ENCODE peak calls at places on chromosomes 4 and X, in four cellular contexts. V is stomach, B is Karpas-422, A is uterus. G is an unnamed sample.

GRCh38 chrX:49001521-49002090 is 458 bp downstream of the GRIPAP1 start:
- DNase-seq in B (peak; percentile 76), A (peak; percentile 16), V (no peak), G (no peak)

GRCh38 chr4:47274931-47275330 is 188.6 kb downstream of the COMMD8 start:
- DNase-seq in V (no peak), A (no peak), B (no peak), G (no peak)

GRCh38 chr4:133062851-133063250 is 86.2 kb upstream of the PCDH10 start:
- DNase-seq in A (no peak), B (no peak), V (no peak), G (no peak)

GRCh38 chr4:123997736-123998449 is 601.3 kb downstream of the SPRY1 start:
- DNase-seq in V (no peak), B (no peak), A (no peak), G (no peak)

GRCh38 chrX:53236025-53236679 is 11.1 kb upstream of the KDM5C start:
- DNase-seq in A (no peak), B (no peak), V (no peak), G (no peak)

GRCh38 chr4:36363024-36363423 is 81.6 kb downstream of the DTHD1 start:
- DNase-seq in V (no peak), A (no peak), B (no peak), G (no peak)

GRCh38 chrX:31550169-31550568 is 478.3 kb upstream of the FTHL17 start:
- DNase-seq in A (no peak), V (no peak), B (no peak), G (no peak)

GRCh38 chr4:168812806-168813205 is 197.2 kb downstream of the CBR4 start:
- DNase-seq in B (no peak), A (no peak), V (no peak), G (no peak)

GRCh38 chr4:76342191-76342590 is 35.7 kb downstream of the STBD1 start:
- DNase-seq in A (no peak), B (no peak), V (no peak), G (no peak)

GRCh38 chr4:112147697-112148096 is 2.4 kb downstream of the FAM241A start:
- DNase-seq in B (no peak), V (no peak), A (no peak), G (no peak)

GRCh38 chrX:115378471-115378870 is 89.0 kb downstream of the LUZP4 start:
- DNase-seq in A (no peak), B (no peak), V (no peak), G (no peak)

GRCh38 chr4:54439831-54440243 is 210.7 kb downstream of the PDGFRA start:
- DNase-seq in V (no peak), B (peak; percentile 67), A (peak; percentile 15), G (peak; percentile 22)
- H3K27ac ChIP-seq in V (no peak overlapping the region), B (no peak overlapping the region), A (no peak overlapping the region), G (no peak overlapping the region)

GRCh38 chr4:143251348-143251747 is 66.6 kb downstream of the USP38 start:
- DNase-seq in A (no peak), V (no peak), B (no peak), G (no peak)
- H3K27ac ChIP-seq in A (no peak overlapping the region), V (no peak overlapping the region), B (no peak overlapping the region), G (no peak overlapping the region)

GRCh38 chr4:186255122-186255521 is 10.9 kb upstream of the F11 start:
- DNase-seq in V (no peak), A (no peak), B (no peak), G (no peak)

GRCh38 chr4:186249785-186250739 is 15.9 kb upstream of the F11 start:
- DNase-seq in A (no peak), V (no peak), B (no peak), G (no peak)

GRCh38 chr4:186244835-186245234 is 17.5 kb downstream of the KLKB1 start:
- DNase-seq in A (no peak), B (no peak), V (no peak), G (no peak)

GRCh38 chr4:186248643-186249042 is 17.3 kb upstream of the F11 start:
- DNase-seq in V (no peak), B (no peak), A (no peak), G (no peak)

GRCh38 chr4:186250740-186251124 is 15.3 kb upstream of the F11 start:
- DNase-seq in A (no peak), B (no peak), V (no peak), G (no peak)
- H3K27ac ChIP-seq in A (no peak overlapping the region), B (no peak overlapping the region), V (no peak overlapping the region), G (no peak overlapping the region)

DNA sequence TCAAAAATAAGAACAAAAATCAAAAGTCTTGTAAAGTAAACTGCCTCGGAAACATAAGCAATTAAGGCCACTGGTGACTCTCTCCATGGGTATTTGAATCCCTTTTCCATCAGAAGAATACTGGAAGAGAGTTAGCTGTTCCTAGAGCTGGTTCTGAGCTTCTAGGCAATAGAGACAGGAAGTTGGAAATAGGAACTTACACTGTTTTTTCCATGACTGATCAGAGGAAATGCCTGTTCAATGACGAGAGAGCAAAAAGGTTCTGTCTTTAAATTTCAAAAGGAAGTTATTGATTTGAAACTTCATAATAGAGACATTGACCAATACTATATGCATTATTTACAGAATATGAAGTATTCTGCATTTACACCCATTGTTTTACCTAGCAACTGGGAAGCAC is 503.5 kb upstream of the ARX start:
- DNase-seq in A (no peak), B (no peak), V (no peak), G (no peak)
- H3K27ac ChIP-seq in A (no peak overlapping the region), B (no peak overlapping the region), V (no peak overlapping the region), G (no peak overlapping the region)

GRCh38 chr4:118968006-118968405 is 79.4 kb downstream of the SYNPO2 start:
- DNase-seq in V (peak; percentile 57), A (peak; percentile 50), B (peak; percentile 72), G (peak; percentile 70)

GRCh38 chr4:118972167-118972566 is 83.5 kb downstream of the SYNPO2 start:
- DNase-seq in V (no peak), A (no peak), B (no peak), G (no peak)

GRCh38 chr4:118969359-118969758 is 80.7 kb downstream of the SYNPO2 start:
- DNase-seq in V (peak; percentile 36), A (peak; percentile 73), B (peak; percentile 64), G (peak; percentile 72)

GRCh38 chr4:118967393-118967792 is 78.7 kb downstream of the SYNPO2 start:
- DNase-seq in V (no peak), B (no peak), A (no peak), G (no peak)

DNA sequence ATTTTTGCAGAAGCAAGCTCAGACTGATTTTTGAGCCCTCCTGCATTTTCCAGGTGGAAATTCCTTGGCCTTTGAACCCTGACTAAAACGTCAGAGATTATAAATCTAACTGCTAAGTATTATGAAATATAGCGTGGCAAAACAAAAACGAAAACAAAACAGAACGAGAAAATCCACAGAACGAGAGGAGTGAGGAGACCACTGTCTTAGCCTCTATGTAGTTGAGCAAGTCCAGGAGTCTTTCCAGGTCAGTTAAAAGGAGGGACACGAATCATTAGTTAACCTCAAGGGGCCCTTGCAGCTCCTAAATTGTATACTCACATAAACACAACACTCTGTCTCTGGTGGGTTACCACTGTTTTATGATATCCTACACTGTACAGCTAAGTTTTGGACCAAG is 80.2 kb downstream of the SYNPO2 start:
- DNase-seq in B (no peak), A (no peak), V (no peak), G (no peak)
- H3K27ac ChIP-seq in B (no peak overlapping the region), A (peak overlapping the region; percentile 88), V (no peak overlapping the region), G (peak overlapping the region; percentile 95)

GRCh38 chr4:2254665-2255500 is 7.0 kb downstream of the MXD4 start:
- DNase-seq in A (no peak), B (no peak), V (peak; percentile 20), G (no peak)
- H3K27ac ChIP-seq in A (peak overlapping the region; percentile 93), B (no peak overlapping the region), V (no peak overlapping the region), G (peak overlapping the region; percentile 39)

GRCh38 chr4:139889194-139889762 is 223.7 kb downstream of the MGST2 start:
- DNase-seq in B (no peak), V (no peak), A (no peak), G (no peak)

GRCh38 chr4:139887378-139887801 is 221.8 kb downstream of the MGST2 start:
- DNase-seq in V (no peak), A (no peak), B (peak; percentile 62), G (no peak)

GRCh38 chr4:139887962-139888735 is 222.5 kb downstream of the MGST2 start:
- DNase-seq in V (no peak), A (no peak), B (peak; percentile 79), G (no peak)

GRCh38 chr4:139886798-139887197 is 221.2 kb downstream of the MGST2 start:
- DNase-seq in B (no peak), V (no peak), A (no peak), G (no peak)

DNA sequence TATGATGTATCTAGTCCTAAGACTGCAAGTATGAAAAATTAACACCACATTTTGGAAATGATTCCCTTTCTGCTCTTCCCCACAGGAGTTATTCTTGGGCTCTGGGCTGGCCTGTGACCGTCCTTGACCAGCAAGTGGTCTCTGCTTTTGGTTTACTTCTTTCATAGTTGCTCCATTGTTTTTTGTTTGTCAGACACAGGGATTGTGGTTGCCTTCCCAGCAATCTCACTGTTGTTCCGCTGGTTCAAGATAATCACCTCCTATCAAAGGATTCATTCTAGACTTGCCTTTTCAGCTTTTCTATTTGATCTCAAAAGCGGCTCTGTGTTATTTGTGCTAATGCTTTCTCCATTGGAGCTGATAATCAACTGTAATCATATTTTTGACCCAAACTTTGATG is 218.8 kb downstream of the MGST2 start:
- DNase-seq in V (no peak), A (no peak), B (no peak), G (no peak)
- H3K27ac ChIP-seq in V (no peak overlapping the region), A (no peak overlapping the region), B (no peak overlapping the region), G (no peak overlapping the region)